ENCODE peak calls at places on chromosomes 16 and 17, in seven cellular contexts. R is ovary, B is K562, X is stomach, F is suprapubic skin, D is sigmoid colon, K is GM12878. M is an unnamed sample. For H3K27me3, the result is how much of the 10 kb centered on the place peaks cover.

GRCh38 chr16:50152386-50152806 is 710 bp upstream of the TENT4B start:
- DNase-seq in D (peak), K (peak), X (peak), F (peak), B (no peak), R (no peak), M (peak)

GRCh38 chr17:8488931-8489330 is 53.2 kb downstream of the NDEL1 start:
- DNase-seq in F (no peak), X (no peak), B (no peak), R (peak), K (no peak), D (peak), M (no peak)

GRCh38 chr17:46727572-46728348 is 90.7 kb downstream of the WNT3 start:
- DNase-seq in R (no peak), X (no peak), B (no peak), K (no peak), F (no peak), D (no peak), M (no peak)

GRCh38 chr16:65388592-65388991 is 266.7 kb upstream of the CDH11 start:
- DNase-seq in X (no peak), D (no peak), R (no peak), F (no peak), K (no peak), B (no peak), M (no peak)

GRCh38 chr16:1612320-1613111 is at the start of gene CRAMP1:
- DNase-seq in R (no peak), K (no peak), B (peak), F (peak), X (no peak), D (peak), M (no peak)

GRCh38 chr16:72976047-72976746 is 71.7 kb downstream of the ZFHX3 start:
- DNase-seq in B (no peak), F (no peak), D (no peak), X (no peak), R (no peak), K (no peak), M (no peak)

GRCh38 chr16:3819741-3820724 is 60.5 kb downstream of the CREBBP start:
- DNase-seq in D (no peak), F (no peak), K (no peak), R (peak), X (peak), B (peak), M (no peak)

GRCh38 chr16:81238296-81239011 is at the start of gene BCO1:
- DNase-seq in K (no peak), X (peak), F (no peak), D (no peak), B (no peak), R (peak), M (no peak)

GRCh38 chr16:84933774-84934571 is 77.4 kb downstream of the ZDHHC7 start:
- DNase-seq in R (peak), D (peak), X (no peak), F (peak), B (no peak), K (no peak), M (peak)

GRCh38 chr17:45677770-45678169 is 106.3 kb upstream of the CRHR1 start:
- DNase-seq in X (no peak), B (no peak), F (no peak), D (no peak), R (no peak), K (no peak), M (no peak)

GRCh38 chr16:16881771-16882170 is 502.8 kb downstream of the NPIPA7 start:
- DNase-seq in F (no peak), B (no peak), R (no peak), X (no peak), K (no peak), D (no peak), M (no peak)

GRCh38 chr17:57663326-57664070 is 81.6 kb downstream of the CCDC182 start:
- DNase-seq in F (no peak), X (no peak), D (peak), K (no peak), B (no peak), R (no peak), M (no peak)

GRCh38 chr16:24540575-24541240 is 1.3 kb downstream of the RBBP6 start:
- DNase-seq in B (no peak), F (no peak), R (no peak), D (no peak), X (no peak), K (no peak), M (no peak)

GRCh38 chr17:56966277-56966676 is 5.4 kb upstream of the COIL start:
- DNase-seq in F (no peak), K (no peak), B (no peak), X (no peak), D (no peak), R (no peak), M (no peak)

GRCh38 chr16:67539691-67540635 is 11.3 kb downstream of the RIPOR1 start:
- DNase-seq in R (no peak), B (no peak), X (no peak), F (no peak), D (no peak), K (no peak), M (no peak)

GRCh38 chr16:81996664-81997529 is 14.4 kb downstream of the SDR42E1 start:
- DNase-seq in D (no peak), F (no peak), K (no peak), X (no peak), R (no peak), B (peak), M (no peak)

GRCh38 chr16:82350560-82350959 is 180.5 kb upstream of the MPHOSPH6 start:
- DNase-seq in X (no peak), R (no peak), K (no peak), D (no peak), B (no peak), F (no peak), M (no peak)

GRCh38 chr16:50547340-50547865 is 793 bp upstream of the NKD1 start:
- DNase-seq in K (peak), D (peak), X (peak), B (peak), F (peak), R (peak), M (peak)

DNA sequence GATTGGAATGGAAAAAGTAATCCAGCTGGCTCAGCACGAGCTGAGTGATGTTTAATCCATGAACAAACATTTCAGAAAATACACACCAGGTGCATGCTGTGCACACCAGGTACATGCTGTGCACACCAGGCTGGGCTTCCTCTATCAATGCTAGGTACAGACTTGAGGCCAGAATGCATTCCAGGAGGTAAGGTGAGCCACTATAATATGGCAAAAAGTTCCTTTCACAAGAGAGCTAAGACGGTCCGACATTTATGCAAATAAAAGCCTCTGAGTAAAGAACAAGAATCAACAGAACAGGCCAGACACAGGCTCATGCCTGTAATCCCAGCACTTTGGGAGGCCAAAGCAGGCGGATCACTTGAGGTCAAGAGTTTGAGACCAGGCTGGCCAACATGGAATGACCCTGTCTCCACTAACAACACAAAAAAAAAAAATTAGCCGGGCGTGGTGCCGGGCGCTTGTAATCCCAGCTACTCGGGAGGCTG is 128.2 kb downstream of the ZNF778 start:
- DNase-seq in F (no peak), X (peak), B (no peak), K (no peak), R (no peak), D (no peak), M (no peak)
- TF ChIP-seq EP300 in F (no peak), X (no peak), B (no peak), K (no peak), R (no peak), D (no peak), M (no peak)

DNA sequence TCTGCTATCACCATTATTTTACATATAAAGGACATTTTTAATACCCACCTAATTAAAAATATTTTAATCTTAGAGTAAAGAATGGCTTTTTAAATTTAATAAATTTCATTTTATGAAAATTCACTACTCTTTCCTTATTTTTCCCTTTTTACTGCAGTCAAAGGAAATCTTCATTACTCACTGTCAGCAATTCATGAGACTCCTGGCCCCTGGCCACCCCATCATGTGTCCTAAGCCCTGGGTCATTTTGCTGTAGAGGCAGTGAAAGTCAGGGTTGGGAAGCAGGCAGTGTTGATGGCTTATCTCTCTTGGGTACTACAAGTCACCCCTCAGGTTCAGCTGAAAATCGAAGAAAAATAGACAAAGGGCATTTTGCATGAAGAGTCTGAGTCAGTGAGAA is 468.6 kb upstream of the CCL2 start:
- DNase-seq in X (no peak), R (no peak), F (no peak), B (no peak), D (no peak), K (no peak), M (no peak)
- H3K27me3 ChIP-seq in X (under half), R (under half), F (under half), B (under half), D (under half), K (under half), M (under half)

DNA sequence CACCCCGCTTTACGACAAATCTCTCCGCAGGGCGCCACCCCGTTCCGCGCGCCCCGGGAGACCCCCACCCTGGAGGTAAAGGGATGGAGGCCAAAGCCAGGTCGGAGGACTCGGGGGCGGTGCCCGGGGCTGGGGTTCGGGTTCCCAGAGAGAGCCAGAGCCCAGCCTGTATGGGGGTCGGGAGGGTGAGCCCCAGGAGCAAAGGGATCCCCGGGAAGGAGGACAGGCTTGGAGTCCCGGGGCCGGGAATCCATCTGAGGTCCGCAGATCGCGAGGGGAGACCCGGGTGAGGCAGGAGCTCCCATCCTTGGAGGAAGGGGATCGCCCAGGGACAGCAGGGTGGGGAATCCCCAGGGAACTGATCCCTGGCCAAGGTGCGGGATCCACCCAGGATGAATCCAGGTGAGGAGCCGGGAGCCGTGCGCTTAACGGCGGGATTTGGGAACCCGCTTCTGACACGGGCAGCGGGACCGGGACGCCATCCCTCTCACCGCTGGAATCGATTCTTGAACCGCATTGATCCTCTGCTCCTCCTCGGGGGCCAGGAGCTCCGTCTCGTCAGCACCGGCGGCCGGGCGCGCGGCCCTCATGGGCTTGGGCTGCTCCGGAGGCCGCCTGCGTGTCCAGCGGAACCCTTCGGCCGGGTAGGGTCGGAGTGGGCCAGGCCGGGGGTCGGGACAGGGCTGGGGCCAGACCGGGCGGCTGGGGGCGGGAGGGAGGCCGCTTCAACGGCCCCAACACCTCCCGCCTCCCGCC is at the start of gene MMD:
- DNase-seq in X (no peak), R (peak), F (peak), B (peak), K (no peak), D (peak), M (peak)
- TF ChIP-seq POLR2A in X (no peak), R (peak), F (no peak), B (peak), K (peak), D (peak), M (no peak)

GRCh38 chr16:21260870-21261791 is 17.0 kb downstream of the CRYM start:
- DNase-seq in X (peak), B (peak), D (no peak), K (no peak), F (no peak), R (no peak), M (no peak)
- TF ChIP-seq EP300 in X (no peak), B (peak), D (no peak), K (no peak), F (no peak), R (no peak), M (no peak)

GRCh38 chr16:79271583-79271982 is 329.0 kb downstream of the MAF start:
- DNase-seq in B (no peak), R (no peak), D (no peak), F (no peak), X (no peak), K (no peak), M (no peak)
- H3K27me3 ChIP-seq in B (under half), R (under half), D (under half), F (under half), X (under half), K (under half), M (under half)

GRCh38 chr16:79825002-79825401 is 224.5 kb upstream of the MAF start:
- DNase-seq in K (no peak), B (no peak), X (no peak), F (no peak), D (no peak), R (no peak), M (no peak)
- TF ChIP-seq POLR2A in K (no peak), B (no peak), X (no peak), F (no peak), D (no peak), R (no peak), M (no peak)

GRCh38 chr17:32483451-32484019 is 3.3 kb upstream of the CDK5R1 start:
- DNase-seq in R (peak), K (no peak), F (no peak), D (peak), B (no peak), X (peak), M (no peak)
- TF ChIP-seq EP300 in R (no peak), K (no peak), F (no peak), D (no peak), B (no peak), X (no peak), M (no peak)

GRCh38 chr16:54290203-54291106 is 3.9 kb upstream of the IRX3 start:
- DNase-seq in X (no peak), D (peak), R (no peak), K (no peak), B (no peak), F (no peak), M (no peak)
- H3K27me3 ChIP-seq in X (half or more), D (under half), R (under half), K (under half), B (under half), F (under half), M (half or more)

GRCh38 chr16:71585318-71585703 is 8.4 kb upstream of the TAT start:
- DNase-seq in X (no peak), R (no peak), D (no peak), B (no peak), F (no peak), K (no peak), M (no peak)
- TF ChIP-seq POLR2A in X (no peak), R (no peak), D (no peak), B (no peak), F (no peak), K (no peak), M (no peak)

GRCh38 chr17:20154601-20155000 is 145.4 kb downstream of the SPECC1 start:
- DNase-seq in B (no peak), K (no peak), R (no peak), F (no peak), D (no peak), X (no peak), M (no peak)
- TF ChIP-seq EP300 in B (no peak), K (no peak), R (no peak), F (no peak), D (no peak), X (no peak), M (no peak)

M was measured in upper lobe of left lung.